ENCODE peak calls at places on chromosomes 13 and 19, in seven cellular contexts. C, D, X, T, A, U and H are unnamed samples.

GRCh38 chr19:18340237-18340989 is at the start of gene PGPEP1:
- DNase-seq in T (peak), X (no peak), U (no peak), C (peak), D (peak), A (no peak), H (peak)

GRCh38 chr19:30686252-30686762 is 314.1 kb downstream of the ZNF536 start:
- DNase-seq in U (no peak), T (no peak), C (no peak), X (no peak), D (no peak), A (no peak), H (no peak)

GRCh38 chr13:97505022-97505421 is 71.1 kb downstream of the RAP2A start:
- DNase-seq in C (no peak), X (no peak), D (no peak), U (no peak), T (no peak), A (peak), H (no peak)

GRCh38 chr19:11496391-11497163 is 9.1 kb downstream of the ZNF653 start:
- DNase-seq in T (peak), U (peak), D (peak), A (peak), X (peak), C (peak), H (peak)

GRCh38 chr13:98500963-98501421 is 75.9 kb downstream of the STK24 start:
- DNase-seq in A (no peak), T (no peak), X (no peak), C (no peak), D (no peak), U (no peak), H (no peak)

GRCh38 chr19:46489445-46490272 is 6.0 kb downstream of the PNMA8B start:
- DNase-seq in D (no peak), T (peak), C (peak), A (peak), U (no peak), X (no peak), H (peak)

GRCh38 chr19:6674868-6675305 is 4.9 kb upstream of the TNFSF14 start:
- DNase-seq in T (peak), A (peak), U (no peak), X (no peak), C (peak), D (no peak), H (no peak)

GRCh38 chr13:30341815-30342570 is 34.6 kb upstream of the KATNAL1 start:
- DNase-seq in A (peak), U (peak), D (peak), C (no peak), X (peak), T (peak), H (no peak)

GRCh38 chr19:55165952-55166529 is 372 bp downstream of the DNAAF3 start:
- DNase-seq in C (peak), D (peak), T (peak), U (peak), X (peak), A (peak), H (peak)

GRCh38 chr19:38506723-38507550 is 73.4 kb downstream of the RYR1 start:
- DNase-seq in C (peak), D (no peak), U (peak), X (peak), T (peak), A (peak), H (no peak)

GRCh38 chr13:51364404-51365008 is 25.0 kb downstream of the SERPINE3 start:
- DNase-seq in U (no peak), A (peak), T (peak), X (no peak), C (no peak), D (no peak), H (no peak)